ENCODE peak calls at places on chromosomes 6 and 20, in five cellular contexts. W, D, F, E and N are unnamed samples. For H3K36me3, the result is how much of the 10 kb centered on the place peaks cover.

GRCh38 chr20:35285806-35286076 is 1.2 kb upstream of the EIF6 start:
- DNase-seq in W (no peak), D (no peak), F (no peak), E (no peak), N (no peak)

GRCh38 chr6:149910721-149911151 is 12.2 kb downstream of the RAET1G start:
- DNase-seq in W (no peak), D (peak), F (no peak), E (no peak), N (no peak)

GRCh38 chr6:70956451-70957283 is at the start of gene B3GAT2:
- DNase-seq in W (peak), D (no peak), F (no peak), E (peak), N (no peak)

GRCh38 chr20:17678295-17678694 is 3.7 kb downstream of the RRBP1 start:
- DNase-seq in W (no peak), D (no peak), F (no peak), E (no peak), N (no peak)

GRCh38 chr6:40887079-40887822 is 151.8 kb downstream of the UNC5CL start:
- DNase-seq in W (no peak), D (no peak), F (no peak), E (no peak), N (no peak)

GRCh38 chr6:75876152-75876551 is 127.1 kb downstream of the MYO6 start:
- DNase-seq in W (no peak), D (no peak), F (no peak), E (no peak), N (no peak)

GRCh38 chr6:111069722-111070406 is 17.4 kb upstream of the SLC16A10 start:
- DNase-seq in W (no peak), D (no peak), F (no peak), E (no peak), N (no peak)

GRCh38 chr6:167153523-167153959 is 4.2 kb downstream of the GPR31 start:
- DNase-seq in W (no peak), D (no peak), F (no peak), E (no peak), N (no peak)

GRCh38 chr6:25727028-25727427 is 27.5 kb upstream of the SLC17A4 start:
- DNase-seq in W (no peak), D (no peak), F (no peak), E (no peak), N (no peak)

GRCh38 chr20:9359561-9360308 is 154.7 kb upstream of the LAMP5 start:
- DNase-seq in W (peak), D (peak), F (peak), E (peak), N (peak)

GRCh38 chr6:1614448-1614766 is 4.7 kb downstream of the FOXC1 start:
- DNase-seq in W (no peak), D (peak), F (no peak), E (no peak), N (no peak)

GRCh38 chr6:148750826-148751225 is 4.0 kb downstream of the UST start:
- DNase-seq in W (no peak), D (no peak), F (no peak), E (no peak), N (no peak)

GRCh38 chr6:129853996-129854711 is 7.0 kb downstream of the TMEM244 start:
- DNase-seq in W (no peak), D (no peak), F (peak), E (no peak), N (no peak)

GRCh38 chr6:126112171-126112632 is 125.9 kb downstream of the TRMT11 start:
- DNase-seq in W (no peak), D (no peak), F (no peak), E (no peak), N (no peak)

DNA sequence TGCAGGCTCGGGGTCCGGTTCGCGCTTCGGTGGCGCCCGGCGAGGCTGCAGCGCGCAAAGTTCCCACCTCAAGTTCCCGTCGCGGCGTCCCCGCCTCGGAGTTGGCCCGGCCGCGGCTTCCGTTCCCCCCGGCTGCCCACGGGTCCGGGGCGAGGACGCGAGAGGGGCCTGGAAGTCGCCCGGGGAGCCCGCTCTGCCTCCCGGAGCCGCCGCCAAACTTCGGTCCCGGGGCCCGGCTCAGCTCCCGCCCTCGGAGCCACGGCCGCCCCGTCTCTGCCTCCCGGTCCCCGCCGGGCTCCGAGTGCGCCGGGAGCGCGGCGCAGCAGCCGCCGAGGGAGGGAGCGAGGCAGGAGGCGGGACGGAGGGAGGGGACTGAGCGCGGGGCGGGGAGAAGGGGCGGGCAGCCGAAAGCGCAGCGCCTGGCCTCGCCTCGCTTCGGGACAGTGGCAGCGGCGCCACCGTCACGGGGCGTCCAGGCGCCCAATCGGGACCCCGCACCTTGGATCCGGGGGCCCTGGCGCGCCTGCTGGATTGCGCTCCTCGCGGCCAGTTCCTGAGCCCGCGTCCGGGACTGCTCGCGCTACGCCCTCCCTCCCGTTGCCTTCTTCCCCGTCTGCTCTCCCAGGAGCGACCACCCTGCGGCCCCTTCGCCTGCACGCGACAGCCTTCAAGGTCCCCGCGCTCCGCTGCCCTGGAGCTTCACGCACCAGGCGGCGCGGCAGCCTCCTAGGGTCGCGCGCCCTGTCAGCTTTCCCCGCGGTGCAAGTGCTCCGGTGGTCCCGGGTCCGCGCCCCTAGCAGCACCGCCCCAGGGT is at the start of gene KCNG1:
- DNase-seq in W (peak), D (no peak), F (peak), E (peak), N (peak)
- TF ChIP-seq POLR2AphosphoS5 in W (peak), D (no peak), F (peak), E (peak), N (no peak)

GRCh38 chr20:53495357-53495756 is 98.3 kb downstream of the ZNF217 start:
- DNase-seq in W (peak), D (no peak), F (no peak), E (no peak), N (no peak)

GRCh38 chr20:53502820-53503219 is 90.8 kb downstream of the ZNF217 start:
- DNase-seq in W (no peak), D (no peak), F (no peak), E (no peak), N (no peak)

GRCh38 chr20:53503517-53503919 is 90.1 kb downstream of the ZNF217 start:
- DNase-seq in W (no peak), D (no peak), F (no peak), E (no peak), N (no peak)

GRCh38 chr20:53497246-53497645 is 96.4 kb downstream of the ZNF217 start:
- DNase-seq in W (no peak), D (no peak), F (no peak), E (no peak), N (no peak)

DNA sequence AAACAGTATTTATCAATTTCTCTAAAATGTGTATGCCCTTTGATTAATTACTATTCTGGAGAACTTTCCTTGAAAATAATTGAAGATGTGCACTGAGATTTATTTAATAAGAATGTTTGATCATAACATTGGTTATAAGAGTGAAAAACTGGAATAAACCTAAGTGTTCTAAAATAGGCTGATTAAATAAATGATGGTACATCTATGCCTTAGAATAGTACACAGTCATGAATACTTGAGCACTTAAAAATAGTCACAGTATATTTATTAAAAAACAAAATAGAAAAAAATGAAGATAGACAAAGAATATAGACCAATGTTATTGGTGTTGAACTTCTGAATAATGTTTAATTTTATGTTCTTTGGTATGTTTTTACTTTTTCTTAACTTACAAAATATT is 93.0 kb downstream of the ZNF217 start:
- DNase-seq in W (no peak), D (no peak), F (no peak), E (no peak), N (no peak)
- H3K36me3 ChIP-seq in W (under half), D (under half), F (under half), E (under half), N (under half)

DNA sequence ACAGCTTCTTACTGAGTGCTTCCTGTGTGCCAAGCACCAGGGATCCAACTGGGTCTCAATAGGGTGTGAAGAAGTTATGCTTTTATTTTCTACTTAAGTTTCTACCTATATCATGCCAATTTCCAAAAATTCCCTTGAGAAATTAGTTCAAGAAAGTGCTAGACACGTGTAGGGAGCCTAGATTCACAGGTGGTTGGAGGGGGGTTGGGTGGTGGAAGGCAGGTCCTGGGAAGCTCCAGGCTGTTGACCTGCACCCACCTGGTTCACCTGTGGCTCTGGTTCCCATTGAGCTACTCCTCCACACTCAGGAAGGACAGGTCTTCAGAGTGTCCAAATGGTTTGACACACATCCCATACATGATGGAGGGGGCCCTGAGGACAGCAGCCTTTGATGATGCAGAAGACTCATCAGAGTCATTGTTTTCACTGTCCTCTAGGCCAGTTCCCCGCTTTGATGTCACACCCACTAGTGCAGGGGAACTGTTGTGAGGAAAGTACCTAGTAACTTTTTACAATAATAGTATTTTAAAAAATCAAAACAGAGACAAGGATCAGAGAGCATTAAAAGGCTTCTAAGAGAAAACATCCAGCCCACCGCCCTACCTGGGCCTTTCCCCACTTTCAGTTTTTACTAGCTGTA is 39.8 kb upstream of the MYL9 start:
- DNase-seq in W (no peak), D (peak), F (no peak), E (no peak), N (no peak)
- H3K27ac ChIP-seq in W (peak), D (no peak), F (no peak), E (no peak), N (no peak)

GRCh38 chr6:3610206-3610605 is 141.3 kb downstream of the PXDC1 start:
- DNase-seq in W (no peak), D (no peak), F (no peak), E (peak), N (no peak)

GRCh38 chr6:3614918-3615317 is 136.6 kb downstream of the PXDC1 start:
- DNase-seq in W (no peak), D (no peak), F (no peak), E (no peak), N (no peak)

GRCh38 chr6:3610896-3611295 is 140.6 kb downstream of the PXDC1 start:
- DNase-seq in W (no peak), D (no peak), F (no peak), E (no peak), N (no peak)

GRCh38 chr6:3609388-3609787 is 142.1 kb downstream of the PXDC1 start:
- DNase-seq in W (no peak), D (no peak), F (no peak), E (no peak), N (no peak)

GRCh38 chr6:3612341-3613041 is 139.0 kb downstream of the PXDC1 start:
- DNase-seq in W (no peak), D (no peak), F (peak), E (peak), N (no peak)
- TF ChIP-seq POLR2AphosphoS5 in W (no peak), D (no peak), F (peak), E (peak), N (no peak)

DNA sequence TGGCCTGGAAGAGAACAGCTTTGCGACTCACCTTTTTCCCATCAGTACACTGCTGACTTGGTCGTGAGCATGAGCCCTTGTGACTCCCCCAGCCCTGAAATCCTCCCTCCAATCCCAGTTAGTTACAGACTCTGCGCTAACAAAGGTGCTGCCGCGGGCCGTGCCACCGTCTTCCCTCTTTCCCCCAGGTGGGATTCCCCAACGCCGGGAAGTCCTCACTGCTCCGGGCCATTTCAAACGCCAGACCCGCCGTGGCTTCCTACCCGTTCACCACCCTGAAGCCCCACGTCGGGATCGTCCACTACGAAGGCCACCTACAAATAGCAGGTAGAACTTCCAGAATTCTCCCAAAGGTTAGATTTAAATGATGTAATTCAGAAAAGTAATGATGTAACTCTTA is 16.1 kb downstream of the MTG2 start:
- DNase-seq in W (no peak), D (peak), F (no peak), E (no peak), N (no peak)
- H3K36me3 ChIP-seq in W (half or more), D (half or more), F (under half), E (under half), N (half or more)